ENCODE peak calls at places on chromosomes 1 and 21, in seven cellular contexts. B is HepG2, F is IMR-90, W is cardiac muscle cell, M is Peyer's patch, X is psoas muscle, N is A549. Y is an unnamed sample. For H3K4me1, the result is how much of the 10 kb centered on the place peaks cover.

GRCh38 chr1:81340258-81340657 is 460.5 kb upstream of the ADGRL2 start:
- DNase-seq in M (no peak), F (no peak), B (no peak), N (no peak), W (no peak), X (no peak), Y (no peak)

GRCh38 chr1:34739613-34740012 is 15.2 kb upstream of the GJB5 start:
- DNase-seq in N (no peak), X (no peak), M (no peak), B (no peak), W (no peak), F (no peak), Y (no peak)

GRCh38 chr1:203597386-203598040 is 29.1 kb upstream of the ATP2B4 start:
- DNase-seq in N (no peak), W (peak), M (no peak), X (no peak), B (no peak), F (no peak), Y (no peak)

GRCh38 chr1:9265966-9266365 is 26.7 kb upstream of the SPSB1 start:
- DNase-seq in M (no peak), X (peak), F (no peak), B (no peak), N (no peak), W (no peak), Y (no peak)

GRCh38 chr1:48979940-48980339 is 203.2 kb upstream of the BEND5 start:
- DNase-seq in M (no peak), B (no peak), X (no peak), W (no peak), F (no peak), N (no peak), Y (no peak)

GRCh38 chr21:32336711-32337110 is 38.1 kb downstream of the MRAP start:
- DNase-seq in W (no peak), M (no peak), N (no peak), B (no peak), X (no peak), F (peak), Y (no peak)

GRCh38 chr21:38544681-38545080 is 46.4 kb upstream of the ERG start:
- DNase-seq in X (no peak), M (no peak), N (no peak), W (no peak), F (no peak), B (no peak), Y (no peak)

GRCh38 chr21:18493420-18493819 is 89.8 kb upstream of the TMPRSS15 start:
- DNase-seq in N (no peak), M (no peak), X (no peak), F (no peak), W (no peak), B (no peak), Y (no peak)

GRCh38 chr1:26555550-26555981 is 26.0 kb downstream of the RPS6KA1 start:
- DNase-seq in W (no peak), X (no peak), B (peak), N (no peak), F (no peak), M (no peak), Y (no peak)

GRCh38 chr1:228098323-228098931 is 4.7 kb downstream of the C1orf35 start:
- DNase-seq in X (peak), W (no peak), F (no peak), M (no peak), B (no peak), N (no peak), Y (no peak)

DNA sequence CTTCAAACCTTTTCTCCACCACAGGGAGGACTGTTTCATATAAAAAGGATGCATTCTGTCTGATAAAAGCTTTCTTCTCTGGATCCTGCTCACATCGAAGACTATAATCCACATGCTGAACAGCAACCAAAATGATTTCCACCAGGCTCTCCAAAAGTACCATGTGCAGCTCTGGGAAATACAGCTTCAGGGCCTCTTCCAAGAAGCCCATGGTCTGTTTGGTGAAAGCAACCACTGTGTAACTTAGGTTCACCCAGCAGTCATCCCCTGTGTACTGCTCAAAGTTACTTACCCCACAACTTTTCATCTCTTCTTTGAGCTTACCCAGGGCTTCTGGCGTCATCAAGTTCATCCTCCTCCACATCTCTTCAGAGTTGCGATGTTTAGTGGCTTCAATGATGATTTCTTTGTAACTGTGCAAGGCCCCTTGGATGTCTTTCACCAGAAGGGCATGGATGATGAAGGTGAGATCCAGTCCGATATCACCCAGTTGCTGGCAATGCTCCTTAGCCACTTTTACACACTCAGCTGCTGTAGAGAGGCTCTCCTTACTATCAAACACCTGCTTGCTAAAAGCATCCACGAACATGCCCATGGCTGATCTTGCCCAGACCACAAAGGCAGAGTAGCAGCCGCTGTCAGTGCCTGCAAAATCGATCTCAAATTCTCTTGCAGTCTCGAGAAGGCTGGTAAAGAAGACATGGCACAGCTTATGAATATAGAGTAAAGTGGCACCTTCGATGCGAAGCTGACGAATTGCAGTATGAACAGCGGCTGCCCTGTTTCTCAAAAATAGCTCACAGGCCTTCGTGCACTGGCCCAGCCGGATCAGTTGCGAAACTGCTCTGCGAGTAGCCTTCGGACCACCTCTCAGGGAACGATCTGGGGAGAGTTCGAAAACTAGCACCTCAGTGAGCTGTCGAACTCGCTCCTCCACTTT is 1.7 kb downstream of the EXOC8 start:
- DNase-seq in M (no peak), X (peak), F (no peak), W (no peak), N (no peak), B (peak), Y (no peak)
- H3K4me3 ChIP-seq in M (peak), X (peak), F (peak), W (peak), N (peak), B (peak), Y (peak)

GRCh38 chr1:53295295-53295694 is 32.6 kb downstream of the LRP8 start:
- DNase-seq in W (no peak), B (no peak), X (no peak), N (no peak), M (no peak), F (no peak), Y (no peak)

GRCh38 chr1:53291574-53291973 is 36.3 kb downstream of the LRP8 start:
- DNase-seq in X (no peak), W (no peak), B (no peak), N (peak), M (no peak), F (no peak), Y (no peak)

GRCh38 chr1:53294557-53294956 is 33.3 kb downstream of the LRP8 start:
- DNase-seq in B (no peak), X (no peak), F (peak), W (no peak), N (peak), M (no peak), Y (no peak)

GRCh38 chr1:53292690-53293089 is 35.2 kb downstream of the LRP8 start:
- DNase-seq in W (no peak), X (no peak), B (peak), F (no peak), N (no peak), M (no peak), Y (no peak)

DNA sequence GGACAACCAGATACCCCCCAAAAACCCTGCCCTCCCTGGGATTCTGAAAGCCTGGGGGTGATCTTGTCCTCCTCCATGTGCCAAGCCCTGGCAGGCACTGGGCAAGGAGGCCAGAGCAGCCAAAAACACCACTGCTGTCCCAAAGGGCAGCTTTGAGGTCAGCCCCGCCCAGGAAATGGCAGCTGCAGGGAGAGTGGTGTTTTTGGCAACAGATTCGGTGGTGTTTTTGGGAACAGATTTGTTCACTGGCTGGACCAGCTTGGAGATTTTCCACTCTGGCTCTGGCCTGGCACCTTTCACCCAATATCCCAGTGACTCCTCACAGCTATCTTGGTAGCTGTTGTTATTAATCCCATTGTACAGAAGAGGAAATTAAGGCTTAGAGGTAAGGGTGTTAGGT is 34.7 kb downstream of the LRP8 start:
- DNase-seq in F (no peak), M (no peak), X (no peak), N (no peak), B (no peak), W (no peak), Y (no peak)
- H3K4me1 ChIP-seq in F (under half), M (under half), X (under half), N (under half), B (under half), W (under half), Y (under half)

GRCh38 chr1:235296729-235297128 is 31.2 kb downstream of the ARID4B start:
- DNase-seq in F (no peak), M (no peak), W (no peak), N (no peak), X (no peak), B (no peak), Y (no peak)
- H3K27ac ChIP-seq in F (no peak), M (no peak), W (no peak), N (no peak), X (no peak), B (peak), Y (no peak)

GRCh38 chr1:176785810-176786209 is 322.8 kb downstream of the PAPPA2 start:
- DNase-seq in F (no peak), W (peak), B (no peak), N (no peak), X (no peak), M (no peak), Y (no peak)

GRCh38 chr1:176789571-176790090 is 326.7 kb downstream of the PAPPA2 start:
- DNase-seq in M (no peak), B (no peak), N (no peak), W (peak), F (no peak), X (no peak), Y (no peak)

GRCh38 chr1:176785046-176785445 is 322.1 kb downstream of the PAPPA2 start:
- DNase-seq in B (no peak), W (no peak), F (no peak), M (no peak), N (no peak), X (no peak), Y (no peak)

GRCh38 chr1:176783281-176783680 is 320.3 kb downstream of the PAPPA2 start:
- DNase-seq in N (no peak), B (no peak), M (no peak), F (no peak), W (no peak), X (no peak), Y (no peak)

DNA sequence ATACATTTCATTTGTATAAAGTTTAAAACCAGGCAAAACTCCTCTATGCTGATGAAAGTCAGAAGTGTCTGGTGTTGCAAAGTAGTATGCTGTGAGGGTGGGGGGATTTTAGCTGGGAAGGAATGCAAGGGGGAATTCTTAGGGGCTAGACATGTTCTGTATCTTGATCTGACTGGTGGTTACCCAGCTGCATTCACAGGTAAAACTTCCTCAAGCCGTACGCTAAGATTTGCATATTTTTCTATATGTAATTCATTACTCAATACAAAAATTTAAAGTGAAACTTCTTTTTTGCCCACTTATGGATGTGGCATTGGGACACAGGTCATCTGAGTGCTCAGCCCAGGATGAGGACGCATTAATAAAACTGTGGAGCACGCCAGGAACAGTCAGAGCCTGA is 323.3 kb downstream of the PAPPA2 start:
- DNase-seq in M (no peak), N (no peak), X (no peak), B (no peak), W (no peak), F (no peak), Y (no peak)
- H3K4me3 ChIP-seq in M (no peak), N (no peak), X (no peak), B (no peak), W (no peak), F (no peak), Y (no peak)

DNA sequence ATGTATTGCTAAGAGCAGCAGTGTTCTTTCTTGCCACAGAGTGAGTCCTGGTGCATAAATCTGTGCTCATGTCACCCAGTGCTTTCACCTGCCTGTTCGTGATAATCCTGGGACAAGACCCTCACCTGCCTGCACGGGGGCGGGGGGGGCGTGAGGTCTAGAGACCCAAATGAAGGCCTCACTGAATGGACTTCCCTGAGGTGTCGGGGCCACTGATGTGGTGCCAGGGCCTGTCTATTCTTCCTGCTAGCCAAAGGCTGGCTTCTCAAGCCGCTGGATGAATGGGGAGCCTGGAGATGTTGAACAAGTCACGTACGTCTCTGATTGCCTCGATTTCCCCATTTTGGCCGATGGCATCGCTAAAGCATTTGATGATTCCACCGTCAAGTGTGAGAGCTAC is 118.8 kb upstream of the IRF2BP2 start:
- DNase-seq in N (no peak), B (no peak), M (no peak), F (no peak), W (no peak), X (no peak), Y (no peak)
- H3K4me1 ChIP-seq in N (under half), B (half or more), M (under half), F (under half), W (under half), X (under half), Y (half or more)

GRCh38 chr21:44304846-44305245 is 5.0 kb downstream of the PFKL start:
- DNase-seq in X (no peak), B (peak), W (peak), N (peak), F (peak), M (no peak), Y (no peak)
- H3K27ac ChIP-seq in X (no peak), B (peak), W (no peak), N (no peak), F (no peak), M (peak), Y (peak)

GRCh38 chr1:110921953-110922352 is 41.8 kb downstream of the LRIF1 start:
- DNase-seq in F (no peak), W (no peak), B (no peak), M (no peak), X (no peak), N (no peak), Y (no peak)
- H3K4me3 ChIP-seq in F (no peak), W (no peak), B (no peak), M (no peak), X (no peak), N (no peak), Y (no peak)